ENCODE peak calls at places on chromosome 12, in four cellular contexts. M is foreskin fibroblast; X is stimulated activated CD8-positive, alpha-beta memory T cell treated with anti-CD3 and anti-CD28 coated beads, Interleukin-15, amount 100 ng/mL, for 24 hours; K is adipocyte. O is an unnamed sample.

GRCh38 chr12:74896186-74896585 is 313.5 kb downstream of the KCNC2 start:
- DNase-seq in K (no peak), M (no peak), X (no peak), O (no peak)

GRCh38 chr12:8065991-8066594 is at the start of gene C3AR1:
- DNase-seq in K (peak; percentile 61), X (no peak), M (peak; percentile 44), O (no peak)

GRCh38 chr12:41604830-41605229 is 416.7 kb downstream of the PDZRN4 start:
- DNase-seq in X (no peak), M (no peak), K (no peak), O (no peak)

GRCh38 chr12:114687269-114687605 is 3.3 kb upstream of the TBX3 start:
- DNase-seq in M (no peak), K (no peak), X (no peak), O (no peak)

GRCh38 chr12:113019045-113019444 is 37.5 kb upstream of the DTX1 start:
- DNase-seq in M (peak; percentile 8), K (peak; percentile 33), X (no peak), O (no peak)

GRCh38 chr12:95096852-95097251 is 23.4 kb upstream of the NR2C1 start:
- DNase-seq in M (no peak), X (no peak), K (no peak), O (no peak)

GRCh38 chr12:124408822-124409517 is 114.1 kb downstream of the RFLNA start:
- DNase-seq in M (no peak), K (no peak), X (no peak), O (no peak)

GRCh38 chr12:112163471-112164325 is 38.3 kb downstream of the TRAFD1 start:
- DNase-seq in X (no peak), M (no peak), K (no peak), O (no peak)

GRCh38 chr12:108193922-108194321 is 64.8 kb downstream of the WSCD2 start:
- DNase-seq in X (no peak), M (no peak), K (peak; percentile 32), O (no peak)

GRCh38 chr12:66725031-66725430 is 46.2 kb upstream of the GRIP1 start:
- DNase-seq in K (no peak), X (no peak), M (no peak), O (no peak)

GRCh38 chr12:118299791-118300460 is 72.8 kb downstream of the TAOK3 start:
- DNase-seq in X (no peak), K (no peak), M (no peak), O (no peak)

GRCh38 chr12:15216036-15216889 is 5.0 kb downstream of the RERG start:
- DNase-seq in M (no peak), X (no peak), K (no peak), O (no peak)

GRCh38 chr12:78439666-78440065 is 424.9 kb upstream of the SYT1 start:
- DNase-seq in X (no peak), K (no peak), M (no peak), O (no peak)

GRCh38 chr12:132465269-132466190 is 24.4 kb upstream of the FBRSL1 start:
- DNase-seq in X (no peak), M (no peak), K (no peak), O (no peak)

GRCh38 chr12:102776041-102776440 is 141.0 kb downstream of the PAH start:
- DNase-seq in M (no peak), K (no peak), X (no peak), O (no peak)

GRCh38 chr12:115155665-115156645 is 472.0 kb upstream of the TBX3 start:
- DNase-seq in X (no peak), K (peak; percentile 38), M (peak; percentile 99), O (peak; percentile 64)

GRCh38 chr12:131103614-131104463 is 150.1 kb downstream of the ADGRD1 start:
- DNase-seq in K (no peak), X (no peak), M (no peak), O (peak; percentile 50)

GRCh38 chr12:6462234-6462995 is 8.1 kb downstream of the VAMP1 start:
- DNase-seq in M (no peak), K (no peak), X (no peak), O (no peak)

GRCh38 chr12:1660304-1661187 is 30.3 kb upstream of the ADIPOR2 start:
- DNase-seq in M (peak; percentile 24), X (no peak), K (peak; percentile 42), O (no peak)

GRCh38 chr12:40055227-40055579 is 50.7 kb downstream of the SLC2A13 start:
- DNase-seq in K (no peak), M (no peak), X (no peak), O (no peak)

GRCh38 chr12:108641446-108642268 is 8.0 kb upstream of the SELPLG start:
- DNase-seq in M (no peak), X (no peak), K (no peak), O (no peak)

GRCh38 chr12:52220456-52220855 is 12.6 kb upstream of the KRT7 start:
- DNase-seq in M (no peak), X (no peak), K (no peak), O (no peak)

GRCh38 chr12:51222461-51222860 is 4.6 kb upstream of the POU6F1 start:
- DNase-seq in X (no peak), M (no peak), K (no peak), O (no peak)

GRCh38 chr12:31736472-31736871 is 7.7 kb upstream of the AMN1 start:
- DNase-seq in K (peak; percentile 45), X (no peak), M (peak; percentile 84), O (no peak)

O was measured in ELF-1.